ENCODE peak calls at places on chromosomes 3 and 15, in ten cellular contexts. One of them, this sample, is unnamed.

GRCh38 chr3:157160652-157161480 is 919 bp upstream of the CCNL1 start:
- DNase-seq in NCI-H2029: peak; percentile 55
- DNase-seq in aorta: peak; percentile 94
- DNase-seq in nephron progenitor cell: no peak
- DNase-seq in GM19239: no peak
- DNase-seq in T-cell: peak; percentile 59
- DNase-seq in mucosa of gallbladder: peak; percentile 82
- DNase-seq in stimulated activated CD8-positive, alpha-beta memory T cell treated with anti-CD3 and anti-CD28 coated beads, Interleukin-4, amount 100 ng/mL, for 4 hours: no peak
- DNase-seq in NCI-H2107: peak; percentile 70
- DNase-seq in foreskin keratinocyte: peak; percentile 91
- DNase-seq in this sample: peak; percentile 89

GRCh38 chr15:28979208-28979891 is 93.6 kb downstream of the APBA2 start:
- DNase-seq in mucosa of gallbladder: no peak
- DNase-seq in NCI-H2029: no peak
- DNase-seq in nephron progenitor cell: no peak
- DNase-seq in T-cell: no peak
- DNase-seq in NCI-H2107: no peak
- DNase-seq in aorta: no peak
- DNase-seq in GM19239: no peak
- DNase-seq in stimulated activated CD8-positive, alpha-beta memory T cell treated with anti-CD3 and anti-CD28 coated beads, Interleukin-4, amount 100 ng/mL, for 4 hours: no peak
- DNase-seq in foreskin keratinocyte: no peak
- DNase-seq in this sample: no peak

GRCh38 chr3:178967184-178967532 is 104.5 kb downstream of the ZMAT3 start:
- DNase-seq in GM19239: no peak
- DNase-seq in NCI-H2107: no peak
- DNase-seq in T-cell: no peak
- DNase-seq in foreskin keratinocyte: no peak
- DNase-seq in mucosa of gallbladder: no peak
- DNase-seq in stimulated activated CD8-positive, alpha-beta memory T cell treated with anti-CD3 and anti-CD28 coated beads, Interleukin-4, amount 100 ng/mL, for 4 hours: no peak
- DNase-seq in NCI-H2029: no peak
- DNase-seq in nephron progenitor cell: no peak
- DNase-seq in aorta: no peak
- DNase-seq in this sample: no peak

GRCh38 chr3:42874749-42875148 is 930 bp downstream of the CYP8B1 start:
- DNase-seq in GM19239: no peak
- DNase-seq in stimulated activated CD8-positive, alpha-beta memory T cell treated with anti-CD3 and anti-CD28 coated beads, Interleukin-4, amount 100 ng/mL, for 4 hours: no peak
- DNase-seq in NCI-H2029: no peak
- DNase-seq in NCI-H2107: no peak
- DNase-seq in nephron progenitor cell: no peak
- DNase-seq in foreskin keratinocyte: no peak
- DNase-seq in aorta: no peak
- DNase-seq in mucosa of gallbladder: no peak
- DNase-seq in T-cell: no peak
- DNase-seq in this sample: no peak

GRCh38 chr3:45558431-45558830 is 36.1 kb upstream of the LIMD1 start:
- DNase-seq in nephron progenitor cell: no peak
- DNase-seq in stimulated activated CD8-positive, alpha-beta memory T cell treated with anti-CD3 and anti-CD28 coated beads, Interleukin-4, amount 100 ng/mL, for 4 hours: no peak
- DNase-seq in GM19239: no peak
- DNase-seq in NCI-H2107: no peak
- DNase-seq in mucosa of gallbladder: no peak
- DNase-seq in aorta: no peak
- DNase-seq in foreskin keratinocyte: no peak
- DNase-seq in T-cell: no peak
- DNase-seq in NCI-H2029: no peak
- DNase-seq in this sample: no peak

GRCh38 chr3:157502916-157503620 is at the start of gene VEPH1:
- DNase-seq in T-cell: no peak
- DNase-seq in GM19239: no peak
- DNase-seq in aorta: no peak
- DNase-seq in foreskin keratinocyte: no peak
- DNase-seq in mucosa of gallbladder: no peak
- DNase-seq in stimulated activated CD8-positive, alpha-beta memory T cell treated with anti-CD3 and anti-CD28 coated beads, Interleukin-4, amount 100 ng/mL, for 4 hours: no peak
- DNase-seq in nephron progenitor cell: peak; percentile 16
- DNase-seq in NCI-H2107: no peak
- DNase-seq in NCI-H2029: no peak
- DNase-seq in this sample: peak; percentile 10

GRCh38 chr3:51727500-51727899 is 20.6 kb downstream of the GRM2 start:
- DNase-seq in foreskin keratinocyte: no peak
- DNase-seq in NCI-H2107: no peak
- DNase-seq in mucosa of gallbladder: no peak
- DNase-seq in T-cell: no peak
- DNase-seq in GM19239: no peak
- DNase-seq in aorta: no peak
- DNase-seq in stimulated activated CD8-positive, alpha-beta memory T cell treated with anti-CD3 and anti-CD28 coated beads, Interleukin-4, amount 100 ng/mL, for 4 hours: no peak
- DNase-seq in NCI-H2029: no peak
- DNase-seq in nephron progenitor cell: no peak
- DNase-seq in this sample: no peak

GRCh38 chr3:74906181-74906580 is 291.7 kb upstream of the CNTN3 start:
- DNase-seq in NCI-H2029: no peak
- DNase-seq in stimulated activated CD8-positive, alpha-beta memory T cell treated with anti-CD3 and anti-CD28 coated beads, Interleukin-4, amount 100 ng/mL, for 4 hours: no peak
- DNase-seq in mucosa of gallbladder: no peak
- DNase-seq in T-cell: no peak
- DNase-seq in GM19239: no peak
- DNase-seq in foreskin keratinocyte: no peak
- DNase-seq in aorta: no peak
- DNase-seq in nephron progenitor cell: no peak
- DNase-seq in NCI-H2107: no peak
- DNase-seq in this sample: no peak

GRCh38 chr3:123444023-123444422 is 4.9 kb downstream of the ADCY5 start:
- DNase-seq in nephron progenitor cell: peak; percentile 22
- DNase-seq in stimulated activated CD8-positive, alpha-beta memory T cell treated with anti-CD3 and anti-CD28 coated beads, Interleukin-4, amount 100 ng/mL, for 4 hours: no peak
- DNase-seq in aorta: no peak
- DNase-seq in NCI-H2107: no peak
- DNase-seq in GM19239: no peak
- DNase-seq in NCI-H2029: no peak
- DNase-seq in foreskin keratinocyte: no peak
- DNase-seq in T-cell: no peak
- DNase-seq in mucosa of gallbladder: no peak
- DNase-seq in this sample: no peak

GRCh38 chr15:59224474-59224873 is 17.8 kb downstream of the LDHAL6B start:
- DNase-seq in aorta: no peak
- DNase-seq in NCI-H2107: no peak
- DNase-seq in T-cell: no peak
- DNase-seq in nephron progenitor cell: no peak
- DNase-seq in foreskin keratinocyte: no peak
- DNase-seq in mucosa of gallbladder: no peak
- DNase-seq in NCI-H2029: no peak
- DNase-seq in stimulated activated CD8-positive, alpha-beta memory T cell treated with anti-CD3 and anti-CD28 coated beads, Interleukin-4, amount 100 ng/mL, for 4 hours: no peak
- DNase-seq in GM19239: no peak
- DNase-seq in this sample: peak; percentile 22

GRCh38 chr3:119660474-119661150 is at the start of gene POPDC2:
- DNase-seq in NCI-H2107: no peak
- DNase-seq in stimulated activated CD8-positive, alpha-beta memory T cell treated with anti-CD3 and anti-CD28 coated beads, Interleukin-4, amount 100 ng/mL, for 4 hours: no peak
- DNase-seq in aorta: peak; percentile 57
- DNase-seq in nephron progenitor cell: no peak
- DNase-seq in T-cell: no peak
- DNase-seq in mucosa of gallbladder: peak; percentile 33
- DNase-seq in NCI-H2029: no peak
- DNase-seq in GM19239: no peak
- DNase-seq in foreskin keratinocyte: no peak
- DNase-seq in this sample: no peak